ENCODE peak calls at places on chromosome 21, in five cellular contexts. G is cardiac muscle cell, I is GM23338, K is foreskin fibroblast, M is SJSA1. H is an unnamed sample.

GRCh38 chr21:15774590-15774989 is 44.8 kb downstream of the USP25 start:
- DNase-seq in M (no peak), K (peak; percentile 35), G (no peak), I (no peak), H (no peak)

GRCh38 chr21:35199733-35200015 is 150.6 kb upstream of the RUNX1 start:
- DNase-seq in K (no peak), M (no peak), G (no peak), I (no peak), H (no peak)

GRCh38 chr21:31201548-31201947 is 142.5 kb downstream of the TIAM1 start:
- DNase-seq in K (peak; percentile 58), G (no peak), M (no peak), I (no peak), H (no peak)

GRCh38 chr21:29477941-29478340 is 179.2 kb downstream of the BACH1 start:
- DNase-seq in K (peak; percentile 64), G (no peak), I (no peak), M (peak; percentile 66), H (no peak)

GRCh38 chr21:36241717-36242116 is 78.3 kb upstream of the MORC3 start:
- DNase-seq in I (no peak), K (no peak), M (no peak), G (no peak), H (no peak)

GRCh38 chr21:16194851-16195251 is 465.1 kb downstream of the USP25 start:
- DNase-seq in K (peak; percentile 65), G (peak; percentile 21), M (peak; percentile 19), I (no peak), H (no peak)

GRCh38 chr21:38956006-38956405 is 150.3 kb downstream of the ETS2 start:
- DNase-seq in M (no peak), I (no peak), G (no peak), K (no peak), H (no peak)

GRCh38 chr21:18368193-18368592 is 35.4 kb downstream of the TMPRSS15 start:
- DNase-seq in I (no peak), G (no peak), K (no peak), M (no peak), H (no peak)

GRCh38 chr21:44531606-44532128 is 8.3 kb downstream of the KRTAP10-1 start:
- DNase-seq in G (no peak), I (no peak), K (no peak), M (no peak), H (no peak)

GRCh38 chr21:39327727-39328126 is 14.3 kb upstream of the BRWD1 start:
- DNase-seq in I (no peak), K (no peak), G (no peak), M (no peak), H (no peak)

GRCh38 chr21:14916676-14917141 is 148.1 kb downstream of the NRIP1 start:
- DNase-seq in G (peak; percentile 27), K (peak; percentile 12), I (peak; percentile 80), M (no peak), H (peak; percentile 68)

GRCh38 chr21:44401386-44402160 is 48.2 kb downstream of the TRPM2 start:
- DNase-seq in G (no peak), K (no peak), I (no peak), M (no peak), H (no peak)

GRCh38 chr21:46116846-46117585 is 19.1 kb downstream of the COL6A2 start:
- DNase-seq in K (peak; percentile 91), I (no peak), M (no peak), G (no peak), H (no peak)

GRCh38 chr21:45324430-45325205 is 36.9 kb upstream of the POFUT2 start:
- DNase-seq in I (no peak), K (no peak), G (no peak), M (peak; percentile 58), H (peak; percentile 47)